ENCODE peak calls at places on chromosomes 1 and 21, in six cellular contexts. M is GM12878, G is NB4, R is A549, H is HepG2, I is K562. S is an unnamed sample.

GRCh38 chr1:42952353-42953001 is 6.2 kb downstream of the SLC2A1 start:
- DNase-seq in H (no peak), I (peak; percentile 86), R (peak; percentile 2), G (no peak), M (no peak), S (no peak)

GRCh38 chr1:199044191-199044590 is 405.4 kb downstream of the PTPRC start:
- DNase-seq in H (no peak), M (no peak), G (no peak), R (no peak), I (no peak), S (no peak)

GRCh38 chr1:26096471-26096870 is 15.2 kb upstream of the PDIK1L start:
- DNase-seq in M (no peak), H (no peak), I (no peak), R (no peak), G (no peak), S (no peak)

GRCh38 chr1:43934279-43934985 is 831 bp downstream of the ARTN start:
- DNase-seq in R (peak; percentile 51), G (peak; percentile 81), I (peak; percentile 90), M (no peak), H (peak; percentile 65), S (peak; percentile 42)

GRCh38 chr1:158188618-158189017 is 7.9 kb downstream of the CD1D start:
- DNase-seq in G (no peak), H (no peak), I (no peak), M (no peak), R (no peak), S (no peak)

GRCh38 chr1:159556931-159557369 is 21.1 kb upstream of the OR10J5 start:
- DNase-seq in G (no peak), R (no peak), H (no peak), M (no peak), I (no peak), S (no peak)

GRCh38 chr1:5727871-5728643 is 264.2 kb downstream of the NPHP4 start:
- DNase-seq in G (no peak), M (no peak), H (no peak), I (no peak), R (no peak), S (no peak)

GRCh38 chr1:159600894-159601293 is 13.3 kb downstream of the APCS start:
- DNase-seq in M (no peak), H (no peak), G (no peak), I (no peak), R (no peak), S (no peak)

GRCh38 chr1:183909672-183910071 is 104.8 kb downstream of the RGL1 start:
- DNase-seq in M (no peak), R (no peak), H (no peak), G (no peak), I (no peak), S (no peak)

GRCh38 chr1:208154679-208155078 is 89.5 kb downstream of the PLXNA2 start:
- DNase-seq in R (no peak), M (no peak), G (no peak), H (no peak), I (no peak), S (peak; percentile 37)

GRCh38 chr1:54724771-54725170 is 9.1 kb downstream of the TTC4 start:
- DNase-seq in R (no peak), I (no peak), G (no peak), H (no peak), M (no peak), S (no peak)

GRCh38 chr21:32597205-32597604 is 11.9 kb upstream of the TCP10L start:
- DNase-seq in H (peak; percentile 93), I (no peak), R (peak; percentile 56), G (no peak), M (no peak), S (peak; percentile 85)

GRCh38 chr1:115877511-115877910 is 36.6 kb upstream of the NHLH2 start:
- DNase-seq in H (no peak), I (no peak), R (no peak), M (no peak), G (no peak), S (no peak)

GRCh38 chr1:166026561-166026960 is 140.2 kb downstream of the FAM78B start:
- DNase-seq in R (no peak), H (no peak), I (no peak), G (no peak), M (no peak), S (no peak)

GRCh38 chr1:218880484-218881060 is 293.1 kb upstream of the LYPLAL1 start:
- DNase-seq in R (no peak), M (no peak), H (no peak), I (no peak), G (no peak), S (no peak)

GRCh38 chr1:221289103-221289502 is 409.9 kb downstream of the HLX start:
- DNase-seq in R (peak; percentile 58), M (no peak), H (no peak), G (no peak), I (no peak), S (no peak)

GRCh38 chr1:91889717-91890459 is 3.9 kb upstream of the TGFBR3 start:
- DNase-seq in G (no peak), M (no peak), I (no peak), H (peak; percentile 32), R (peak; percentile 66), S (peak; percentile 44)

GRCh38 chr1:17438977-17439249 is 564 bp downstream of the RCC2 start:
- DNase-seq in R (no peak), G (peak; percentile 31), M (no peak), H (no peak), I (no peak), S (no peak)

GRCh38 chr1:217907504-217907903 is 276.4 kb downstream of the SPATA17 start:
- DNase-seq in G (peak; percentile 79), R (peak; percentile 36), I (no peak), M (no peak), H (no peak), S (no peak)

DNA sequence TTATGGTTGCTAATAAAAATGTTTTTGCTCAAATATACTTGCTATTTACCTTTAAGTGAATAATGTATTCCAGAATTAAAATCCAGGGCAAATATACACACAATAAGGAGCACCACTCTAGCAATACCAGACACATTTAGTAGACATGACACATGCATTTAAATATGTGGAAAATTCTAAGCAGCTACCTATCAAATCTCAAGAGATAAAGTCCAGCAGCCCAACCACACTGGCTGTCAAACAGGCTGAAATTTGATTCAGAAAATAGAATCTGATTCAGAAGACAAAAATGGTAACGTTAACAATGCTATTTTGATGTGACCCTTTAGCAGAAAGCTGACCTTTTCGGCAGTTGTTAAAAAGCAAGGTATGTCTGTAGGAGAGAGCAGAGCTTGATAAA is 42.3 kb downstream of the PLEKHO1 start:
- DNase-seq in M (no peak), R (peak; percentile 59), H (no peak), G (no peak), I (no peak), S (no peak)
- TF ChIP-seq MYC in M (no peak), R (no peak), H (no peak), G (no peak), I (no peak), S (no peak)

GRCh38 chr1:111517464-111518225 is 14.2 kb upstream of the ADORA3 start:
- DNase-seq in H (no peak), R (no peak), M (no peak), I (no peak), G (no peak), S (no peak)
- TF ChIP-seq MYC in H (no peak), R (no peak), M (no peak), I (no peak), G (no peak), S (no peak)

GRCh38 chr21:25670726-25671125 is 31.7 kb downstream of the JAM2 start:
- DNase-seq in M (no peak), I (no peak), G (no peak), H (no peak), R (no peak), S (peak; percentile 73)
- TF ChIP-seq MYC in M (no peak), I (no peak), G (no peak), H (no peak), R (no peak), S (no peak)

DNA sequence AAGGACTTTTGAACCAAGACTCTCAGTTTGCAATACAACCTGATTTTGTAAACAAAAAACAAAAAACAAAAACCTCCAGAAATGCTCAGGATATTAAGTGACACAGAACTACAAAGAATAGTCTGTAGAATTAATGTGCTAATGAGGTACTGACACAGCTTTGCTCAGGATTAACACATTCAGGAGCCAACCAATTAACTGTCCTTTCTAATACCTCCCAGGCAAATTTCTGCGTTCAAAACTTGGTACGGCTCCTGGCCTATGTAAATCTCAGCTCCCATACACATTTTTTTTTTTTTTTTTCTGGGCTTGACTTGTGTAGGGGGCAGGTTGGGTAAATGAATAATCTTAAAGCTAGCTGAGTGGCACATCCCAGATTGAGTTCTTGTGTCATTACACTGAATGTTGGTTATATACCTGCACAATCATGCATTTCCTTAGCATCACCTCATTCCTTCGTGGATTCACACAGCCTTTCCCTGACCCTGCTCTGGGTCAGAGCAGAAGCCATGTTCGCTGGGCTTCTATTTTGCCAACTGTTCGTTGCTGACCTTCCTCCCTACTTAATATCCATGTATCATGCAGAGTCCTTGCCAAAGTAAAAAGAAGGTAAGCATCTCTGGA is 12.7 kb upstream of the IER5 start:
- DNase-seq in R (peak; percentile 71), G (no peak), H (no peak), M (no peak), I (no peak), S (no peak)
- TF ChIP-seq MYC in R (no peak), G (no peak), H (no peak), M (no peak), I (no peak), S (no peak)

GRCh38 chr1:34640654-34641401 is 114.0 kb upstream of the GJB5 start:
- DNase-seq in R (no peak), M (no peak), G (no peak), H (no peak), I (no peak), S (no peak)
- TF ChIP-seq MYC in R (no peak), M (no peak), G (no peak), H (no peak), I (no peak), S (no peak)

S was measured in endothelial cell of umbilical vein.